ENCODE peak calls at places on chromosomes 2 and 18, in five cellular contexts. A is IMR-90, L is mesendoderm, Q is H1, J is mesenchymal stem cell. H is an unnamed sample.

GRCh38 chr2:53403836-53404413 is 363.7 kb upstream of the CHAC2 start:
- DNase-seq in A (peak), L (no peak), Q (no peak), J (peak), H (no peak)

GRCh38 chr2:70069049-70069448 is 18.2 kb upstream of the PCBP1 start:
- DNase-seq in A (peak), L (no peak), Q (no peak), J (no peak), H (no peak)

GRCh38 chr2:216636570-216637450 is 3.6 kb downstream of the IGFBP2 start:
- DNase-seq in A (peak), L (peak), Q (no peak), J (peak), H (peak)

GRCh38 chr18:9905401-9905922 is 8.4 kb upstream of the VAPA start:
- DNase-seq in A (no peak), L (no peak), Q (no peak), J (peak), H (no peak)

GRCh38 chr2:45610281-45611019 is 617 bp downstream of the SRBD1 start:
- DNase-seq in A (peak), L (peak), Q (peak), J (peak), H (peak)

GRCh38 chr2:23241106-23241505 is 143.9 kb upstream of the KLHL29 start:
- DNase-seq in A (no peak), L (no peak), Q (no peak), J (no peak), H (no peak)

GRCh38 chr2:153622285-153622684 is 143.7 kb upstream of the RPRM start:
- DNase-seq in A (no peak), L (peak), Q (no peak), J (no peak), H (no peak)

GRCh38 chr18:62950246-62950645 is 234.9 kb downstream of the PHLPP1 start:
- DNase-seq in A (no peak), L (no peak), Q (no peak), J (no peak), H (no peak)

GRCh38 chr18:80026363-80026762 is 7.9 kb upstream of the RBFA start:
- DNase-seq in A (no peak), L (no peak), Q (no peak), J (no peak), H (no peak)

GRCh38 chr18:44679912-44680270 is 797 bp upstream of the SETBP1 start:
- DNase-seq in A (peak), L (peak), Q (no peak), J (peak), H (no peak)

GRCh38 chr2:231674587-231675334 is 33.6 kb upstream of the PTMA start:
- DNase-seq in A (peak), L (peak), Q (peak), J (peak), H (peak)

GRCh38 chr2:233248999-233249398 is 2.5 kb upstream of the ATG16L1 start:
- DNase-seq in A (no peak), L (no peak), Q (no peak), J (no peak), H (no peak)
- H3K4me3 ChIP-seq in A (no peak), L (no peak), Q (no peak), J (no peak), H (no peak)

GRCh38 chr18:37519506-37520135 is 46.0 kb downstream of the CELF4 start:
- DNase-seq in A (no peak), L (no peak), Q (no peak), J (no peak), H (no peak)

GRCh38 chr18:37512400-37512799 is 53.2 kb downstream of the CELF4 start:
- DNase-seq in A (no peak), L (no peak), Q (no peak), J (no peak), H (no peak)

GRCh38 chr18:37520508-37520907 is 45.1 kb downstream of the CELF4 start:
- DNase-seq in A (no peak), L (no peak), Q (no peak), J (no peak), H (no peak)

GRCh38 chr18:37511933-37512332 is 53.7 kb downstream of the CELF4 start:
- DNase-seq in A (no peak), L (no peak), Q (no peak), J (no peak), H (no peak)

GRCh38 chr18:37516361-37516853 is 49.2 kb downstream of the CELF4 start:
- DNase-seq in A (no peak), L (no peak), Q (no peak), J (no peak), H (no peak)
- H3K4ac ChIP-seq in A (no peak), L (no peak), Q (no peak), J (no peak), H (no peak)

GRCh38 chr2:146665801-146666200 is 1179.0 kb upstream of the ACVR2A start:
- DNase-seq in A (peak), L (no peak), Q (no peak), J (no peak), H (no peak)
- H3K27ac ChIP-seq in A (no peak), L (no peak), Q (no peak), J (no peak), H (no peak)

GRCh38 chr2:145352499-145352898 is 832.6 kb upstream of the ZEB2 start:
- DNase-seq in A (no peak), L (no peak), Q (no peak), J (no peak), H (no peak)

GRCh38 chr2:145344076-145344724 is 824.3 kb upstream of the ZEB2 start:
- DNase-seq in A (peak), L (no peak), Q (no peak), J (peak), H (no peak)

GRCh38 chr2:145350011-145350410 is 830.1 kb upstream of the ZEB2 start:
- DNase-seq in A (peak), L (no peak), Q (no peak), J (peak), H (no peak)
- H3K4me3 ChIP-seq in A (no peak), L (no peak), Q (no peak), J (no peak), H (no peak)

GRCh38 chr2:210170442-210171303 is 536 bp downstream of the KANSL1L start:
- DNase-seq in A (peak), L (peak), Q (peak), J (peak), H (peak)
- H3K4ac ChIP-seq in A (peak), L (peak), Q (no peak), J (peak), H (peak)

H was measured in neuronal stem cell.